ENCODE peak calls at places on chromosomes 11 and 22, in five cellular contexts. M, C, T, Y and E are unnamed samples.
A peak's percentile ranks its signal among the peaks of the same experiment; 100 is the strongest.

GRCh38 chr22:42742940-42743339 is 22.3 kb upstream of the A4GALT start:
- DNase-seq in M (no peak), C (no peak), T (peak; percentile 66), Y (no peak), E (no peak)

GRCh38 chr11:12222099-12222751 is 111.8 kb downstream of the MICAL2 start:
- DNase-seq in M (no peak), C (no peak), T (peak; percentile 56), Y (no peak), E (peak; percentile 85)

GRCh38 chr22:46250783-46251125 is 661 bp upstream of the CDPF1 start:
- DNase-seq in M (no peak), C (no peak), T (no peak), Y (peak; percentile 44), E (no peak)

GRCh38 chr11:45906096-45906682 is 882 bp downstream of the FREY1 start:
- DNase-seq in M (no peak), C (no peak), T (no peak), Y (no peak), E (no peak)

GRCh38 chr11:43694477-43694876 is 13.9 kb downstream of the HSD17B12 start:
- DNase-seq in M (no peak), C (no peak), T (no peak), Y (no peak), E (no peak)

GRCh38 chr11:13335319-13335718 is 57.7 kb downstream of the BMAL1 start:
- DNase-seq in M (peak; percentile 70), C (peak; percentile 61), T (peak; percentile 57), Y (peak; percentile 35), E (peak; percentile 75)

GRCh38 chr11:119778391-119779194 is 49.6 kb upstream of the NECTIN1 start:
- DNase-seq in M (no peak), C (no peak), T (peak; percentile 37), Y (no peak), E (no peak)

GRCh38 chr11:7605544-7605943 is 67.8 kb downstream of the CYB5R2 start:
- DNase-seq in M (no peak), C (peak; percentile 98), T (no peak), Y (no peak), E (no peak)

GRCh38 chr22:25898707-25899365 is 156.8 kb downstream of the MYO18B start:
- DNase-seq in M (no peak), C (no peak), T (no peak), Y (no peak), E (no peak)

GRCh38 chr22:31872209-31872608 is 72.1 kb upstream of the YWHAH start:
- DNase-seq in M (no peak), C (peak; percentile 31), T (no peak), Y (no peak), E (no peak)

GRCh38 chr11:2269601-2270321 is 627 bp downstream of the ASCL2 start:
- DNase-seq in M (peak; percentile 22), C (peak; percentile 31), T (peak; percentile 58), Y (no peak), E (peak; percentile 54)

GRCh38 chr11:69314555-69314954 is 20.6 kb downstream of the MYEOV start:
- DNase-seq in M (no peak), C (no peak), T (no peak), Y (no peak), E (no peak)

GRCh38 chr11:2929880-2930704 is 872 bp upstream of the PHLDA2 start:
- DNase-seq in M (peak; percentile 32), C (peak; percentile 59), T (peak; percentile 61), Y (peak; percentile 81), E (peak; percentile 55)

GRCh38 chr11:60905551-60906113 is 753 bp downstream of the PRPF19 start:
- DNase-seq in M (no peak), C (peak; percentile 59), T (no peak), Y (no peak), E (no peak)

GRCh38 chr11:93216511-93217121 is 18.8 kb upstream of the SLC36A4 start:
- DNase-seq in M (no peak), C (no peak), T (no peak), Y (no peak), E (no peak)

GRCh38 chr11:107562647-107563208 is 2.8 kb downstream of the ALKBH8 start:
- DNase-seq in M (no peak), C (peak; percentile 86), T (no peak), Y (no peak), E (no peak)

GRCh38 chr11:117834068-117834810 is 9.7 kb upstream of the FXYD2 start:
- DNase-seq in M (peak; percentile 1), C (no peak), T (peak; percentile 4), Y (no peak), E (no peak)

GRCh38 chr11:73195191-73196007 is 22.7 kb upstream of the P2RY2 start:
- DNase-seq in M (no peak), C (no peak), T (no peak), Y (no peak), E (no peak)

GRCh38 chr11:12459374-12459773 is 82.0 kb downstream of the PARVA start:
- DNase-seq in M (no peak), C (no peak), T (no peak), Y (no peak), E (no peak)

GRCh38 chr11:121892131-121892681 is 223.8 kb downstream of the BLID start:
- DNase-seq in M (no peak), C (peak; percentile 87), T (peak; percentile 41), Y (no peak), E (no peak)

GRCh38 chr11:108863528-108863927 is 198.7 kb downstream of the DDX10 start:
- DNase-seq in M (no peak), C (no peak), T (no peak), Y (no peak), E (no peak)

GRCh38 chr11:4891996-4892640 is 10.4 kb downstream of the OR51T1 start:
- DNase-seq in M (no peak), C (no peak), T (no peak), Y (no peak), E (no peak)

GRCh38 chr22:10961043-10961860 is 4566.7 kb upstream of the OR11H1 start:
- DNase-seq in M (no peak), C (no peak), T (no peak), Y (no peak), E (no peak)

GRCh38 chr11:121512468-121513465 is 60.0 kb upstream of the SORL1-AS1 start:
- DNase-seq in M (no peak), C (no peak), T (no peak), Y (no peak), E (no peak)

GRCh38 chr11:21257461-21257860 is 588.1 kb downstream of the NELL1 start:
- DNase-seq in M (no peak), C (no peak), T (no peak), Y (no peak), E (no peak)

DNA sequence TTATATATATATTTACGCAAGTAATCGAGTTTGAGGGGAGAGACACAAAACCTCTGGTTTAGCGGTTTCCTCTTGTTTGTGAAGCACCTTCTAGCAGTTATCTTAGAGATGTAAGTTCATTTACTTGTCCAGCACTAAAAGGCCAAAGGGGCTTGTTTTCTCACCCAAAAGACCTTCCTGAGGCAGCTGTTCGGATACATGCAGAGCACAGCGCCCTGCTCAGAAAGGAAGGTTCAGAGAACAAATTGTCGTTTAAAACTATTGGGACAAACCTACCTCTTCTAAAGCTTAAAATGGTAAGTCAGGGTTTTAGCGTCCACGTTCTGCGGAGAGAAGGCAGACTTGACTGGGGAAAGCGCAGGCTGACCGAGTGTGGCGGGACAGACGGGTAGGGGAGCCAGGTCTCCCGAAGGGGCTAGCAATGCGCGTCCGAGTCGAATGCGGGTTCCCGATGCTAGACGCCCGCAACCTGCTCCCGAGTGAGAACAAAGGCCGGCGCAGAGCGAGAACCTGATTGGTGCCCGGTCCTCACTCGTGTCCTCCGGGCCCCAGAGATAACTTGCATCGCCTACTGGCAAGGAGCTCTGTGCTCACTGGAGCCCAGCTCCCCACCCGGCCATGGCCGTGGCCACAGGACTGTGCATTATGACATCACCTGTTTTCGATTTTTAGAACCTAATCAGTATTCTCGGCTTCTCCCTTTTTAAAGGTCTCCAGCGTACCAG is 1.0 kb upstream of the SESN3 start:
- DNase-seq in M (peak; percentile 87), C (peak; percentile 49), T (peak; percentile 67), Y (no peak), E (peak; percentile 83)
- TF ChIP-seq POLR2A in M (no peak), C (no peak), T (no peak), Y (no peak), E (peak; percentile 30)

GRCh38 chr11:64240467-64241174 is at the start of gene FKBP2:
- DNase-seq in M (peak; percentile 99), C (peak; percentile 97), T (peak; percentile 98), Y (peak; percentile 89), E (peak; percentile 100)
- TF ChIP-seq POLR2A in M (peak; percentile 92), C (peak; percentile 1), T (peak; percentile 65), Y (peak; percentile 69), E (peak; percentile 69)

GRCh38 chr11:83161610-83162199 is 4.8 kb downstream of the PCF11 start:
- DNase-seq in M (no peak), C (no peak), T (no peak), Y (no peak), E (no peak)

GRCh38 chr11:83158474-83158786 is 1.5 kb downstream of the PCF11 start:
- DNase-seq in M (no peak), C (no peak), T (no peak), Y (no peak), E (no peak)

GRCh38 chr11:83162377-83162776 is 5.4 kb downstream of the PCF11 start:
- DNase-seq in M (no peak), C (no peak), T (no peak), Y (no peak), E (no peak)

GRCh38 chr11:83158965-83159900 is 2.3 kb downstream of the PCF11 start:
- DNase-seq in M (no peak), C (peak; percentile 24), T (no peak), Y (no peak), E (no peak)

DNA sequence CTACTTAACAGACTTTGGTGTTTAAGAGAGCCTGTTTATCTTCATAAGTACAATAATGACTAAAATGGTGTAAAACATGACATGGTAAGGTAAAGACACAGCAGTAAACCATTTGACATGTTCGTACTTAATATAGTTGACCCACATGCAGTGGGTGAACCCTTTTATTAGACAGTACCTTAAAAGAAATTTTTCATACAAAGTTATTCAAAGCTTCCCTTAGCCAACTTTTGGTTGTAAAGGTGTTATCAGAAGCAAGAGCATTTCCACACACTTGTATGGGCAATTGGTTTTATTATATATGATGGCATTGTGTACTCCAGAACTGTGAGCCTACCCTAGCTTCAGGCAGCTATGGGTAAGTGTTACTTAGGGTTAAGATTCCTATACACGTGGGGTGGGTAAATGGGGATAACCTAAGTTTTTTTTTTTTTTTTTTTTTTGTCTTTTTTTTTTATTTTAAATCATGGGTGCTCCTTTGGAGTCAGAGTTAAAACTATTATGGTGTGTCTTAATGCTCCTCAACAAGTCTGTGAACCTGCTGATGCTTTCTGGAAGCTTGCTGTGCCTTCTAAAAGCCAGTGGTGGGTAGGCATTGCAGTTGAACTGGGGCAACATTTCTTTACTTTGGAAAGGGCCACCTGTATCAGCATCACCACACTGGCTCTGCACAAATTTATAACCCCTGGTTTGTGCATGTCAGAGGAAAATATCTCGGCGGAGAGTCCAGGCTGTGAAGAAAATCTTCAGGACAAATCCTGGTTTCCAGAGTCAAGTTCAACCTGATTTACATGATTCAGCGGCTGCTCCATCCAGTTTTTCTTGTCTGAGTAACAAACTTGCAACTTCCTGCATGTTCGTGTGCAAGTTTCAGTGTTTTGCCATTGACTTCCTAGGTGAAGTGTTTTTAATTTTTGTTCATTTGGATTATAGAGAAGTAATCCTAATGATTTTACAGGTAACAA is 3.3 kb downstream of the PCF11 start:
- DNase-seq in M (no peak), C (peak; percentile 42), T (no peak), Y (no peak), E (peak; percentile 53)
- TF ChIP-seq POLR2A in M (no peak), C (peak; percentile 65), T (no peak), Y (peak; percentile 53), E (no peak)

DNA sequence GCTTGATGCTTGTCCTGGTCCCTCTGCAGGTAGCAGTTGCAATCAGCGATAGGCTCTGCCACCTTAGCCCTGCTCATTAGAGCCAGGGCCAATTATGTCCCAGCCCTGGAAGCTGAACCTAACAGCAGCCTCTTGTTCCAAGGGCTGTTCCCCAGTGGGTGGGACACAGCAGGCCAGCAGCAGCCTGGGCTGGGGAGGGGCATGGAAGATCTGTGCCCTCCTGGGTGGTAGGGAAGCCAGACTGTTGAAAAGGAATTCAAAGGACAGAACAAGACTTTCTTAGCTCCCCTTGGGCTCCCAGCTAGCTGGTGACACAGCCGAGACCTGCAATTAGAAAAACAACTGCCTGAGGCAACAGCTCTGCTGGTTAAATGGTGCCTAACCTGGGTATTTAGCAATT is 17.4 kb downstream of the DRD2 start:
- DNase-seq in M (no peak), C (no peak), T (no peak), Y (no peak), E (no peak)
- TF ChIP-seq POLR2A in M (no peak), C (no peak), T (no peak), Y (no peak), E (no peak)